ENCODE peak calls at places on chromosomes 5 and 9, in ten cellular contexts. O, R, S, T, X, P, Y, W, C and U are unnamed samples. For H3K9me3, the result is how much of the 10 kb centered on the place peaks cover.

GRCh38 chr5:1325870-1326546 is 18.9 kb downstream of the CLPTM1L start:
- DNase-seq in X (peak), T (no peak), O (peak), S (peak), P (no peak), Y (no peak), C (no peak), W (no peak), R (no peak), U (peak)

GRCh38 chr9:87040410-87041009 is 93.2 kb upstream of the GAS1 start:
- DNase-seq in C (no peak), O (no peak), S (no peak), P (no peak), W (no peak), X (no peak), Y (no peak), T (no peak), R (no peak), U (no peak)

GRCh38 chr9:36051317-36051716 is 14.6 kb downstream of the RECK start:
- DNase-seq in T (no peak), W (no peak), O (no peak), S (no peak), P (no peak), R (no peak), C (no peak), X (no peak), Y (no peak), U (no peak)

GRCh38 chr5:123795688-123796087 is 283.7 kb downstream of the CSNK1G3 start:
- DNase-seq in W (no peak), T (no peak), Y (peak), R (no peak), O (no peak), C (no peak), S (no peak), P (no peak), X (no peak), U (no peak)

GRCh38 chr5:125348936-125349335 is 602.5 kb upstream of the ZNF608 start:
- DNase-seq in S (no peak), C (no peak), O (no peak), T (no peak), R (no peak), W (no peak), Y (no peak), X (no peak), P (no peak), U (no peak)

GRCh38 chr5:158233735-158234322 is 374.9 kb upstream of the CLINT1 start:
- DNase-seq in R (no peak), S (no peak), W (no peak), X (no peak), T (no peak), C (no peak), Y (no peak), O (no peak), P (no peak), U (no peak)

GRCh38 chr5:59716029-59716428 is 177.5 kb downstream of the PDE4D start:
- DNase-seq in P (no peak), C (no peak), O (no peak), R (no peak), W (no peak), T (no peak), X (no peak), S (no peak), Y (no peak), U (no peak)

GRCh38 chr9:121283072-121283398 is 15.1 kb downstream of the GSN start:
- DNase-seq in S (no peak), R (no peak), P (no peak), C (no peak), W (no peak), O (no peak), X (no peak), Y (no peak), T (no peak), U (no peak)

GRCh38 chr9:136081826-136082495 is 13.1 kb downstream of the NACC2 start:
- DNase-seq in S (no peak), R (no peak), X (no peak), Y (no peak), W (no peak), O (no peak), C (no peak), T (no peak), P (peak), U (peak)

GRCh38 chr5:157778121-157778805 is 34.8 kb downstream of the LSM11 start:
- DNase-seq in X (no peak), W (peak), T (no peak), C (peak), R (no peak), S (no peak), O (no peak), Y (no peak), P (no peak), U (no peak)

GRCh38 chr5:1476967-1477310 is 31.7 kb upstream of the SLC6A3 start:
- DNase-seq in W (no peak), P (no peak), X (no peak), C (no peak), Y (no peak), O (no peak), T (no peak), R (no peak), S (no peak), U (peak)

GRCh38 chr9:101751895-101752294 is 13.4 kb upstream of the GRIN3A start:
- DNase-seq in O (no peak), P (no peak), R (no peak), X (no peak), T (no peak), W (no peak), C (no peak), S (no peak), Y (no peak), U (no peak)

GRCh38 chr5:164002653-164003052 is 497.2 kb downstream of the MAT2B start:
- DNase-seq in R (no peak), O (no peak), C (no peak), T (no peak), X (no peak), Y (no peak), S (no peak), W (no peak), P (no peak), U (no peak)

GRCh38 chr9:40928803-40929487 is 199.5 kb downstream of the FOXD4L6 start:
- DNase-seq in O (no peak), P (no peak), C (no peak), S (no peak), R (peak), Y (no peak), W (no peak), X (no peak), T (no peak), U (no peak)
- H3K9me3 ChIP-seq in O (under half), P (half or more), C (under half), S (half or more), R (under half), Y (under half), W (half or more), X (half or more), T (under half), U (under half)

GRCh38 chr9:61674882-61675281 is 485.0 kb downstream of the SPATA31A7 start:
- DNase-seq in R (no peak), O (no peak), T (no peak), C (no peak), X (no peak), W (no peak), Y (no peak), P (no peak), S (no peak), U (no peak)
- H3K9me3 ChIP-seq in R (under half), O (under half), T (under half), C (under half), X (under half), W (under half), Y (half or more), P (under half), S (under half), U (under half)

DNA sequence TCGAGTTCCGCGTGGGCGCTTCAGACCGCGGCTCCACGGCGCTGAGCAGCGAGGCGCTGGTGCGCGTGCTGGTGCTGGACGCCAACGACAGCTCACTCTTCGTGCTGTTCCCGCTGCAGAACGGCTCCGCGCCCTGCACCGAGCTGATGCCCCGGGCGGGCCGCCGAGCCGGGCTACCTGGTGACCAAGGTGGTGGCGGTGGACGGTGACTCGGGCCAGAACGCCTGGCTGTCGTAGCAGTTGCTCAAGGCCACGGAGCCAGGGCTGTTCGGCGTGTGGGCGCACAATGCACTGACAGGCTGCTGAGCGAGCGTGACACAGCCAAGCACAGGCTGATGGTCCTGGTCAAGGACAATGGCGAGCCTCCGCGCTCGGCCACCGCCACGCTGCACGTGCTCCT is 3.7 kb upstream of the PCDHB15 start:
- DNase-seq in T (no peak), P (no peak), X (no peak), S (no peak), C (no peak), R (no peak), W (no peak), Y (no peak), O (no peak), U (no peak)
- H3K9me3 ChIP-seq in T (under half), P (half or more), X (half or more), S (under half), C (under half), R (under half), W (half or more), Y (under half), O (under half), U (under half)

GRCh38 chr5:173325091-173325698 is 3.0 kb downstream of the STC2 start:
- DNase-seq in Y (no peak), O (no peak), W (no peak), T (no peak), C (no peak), S (no peak), R (no peak), X (no peak), P (no peak), U (no peak)
- H3K9me3 ChIP-seq in Y (under half), O (under half), W (under half), T (under half), C (under half), S (under half), R (under half), X (under half), P (under half), U (under half)

GRCh38 chr9:24712190-24712589 is 166.5 kb upstream of the IZUMO3 start:
- DNase-seq in T (no peak), Y (no peak), W (no peak), R (no peak), O (no peak), X (no peak), P (no peak), S (no peak), C (no peak), U (no peak)
- H3K9me3 ChIP-seq in T (under half), Y (under half), W (under half), R (under half), O (under half), X (under half), P (under half), S (under half), C (under half), U (under half)

GRCh38 chr5:141236516-141237313 is 8.5 kb upstream of the PCDHB15 start:
- DNase-seq in W (no peak), Y (no peak), T (no peak), R (no peak), P (no peak), O (no peak), X (no peak), C (no peak), S (no peak), U (no peak)
- H3K9me3 ChIP-seq in W (half or more), Y (under half), T (under half), R (under half), P (half or more), O (under half), X (half or more), C (under half), S (under half), U (under half)

GRCh38 chr5:32951003-32951402 is 239.9 kb downstream of the NPR3 start:
- DNase-seq in R (no peak), P (peak), Y (no peak), O (no peak), T (no peak), C (no peak), S (no peak), W (no peak), X (no peak), U (no peak)
- H3K9me3 ChIP-seq in R (under half), P (under half), Y (under half), O (under half), T (under half), C (under half), S (under half), W (under half), X (under half), U (under half)

GRCh38 chr5:178995341-178995690 is 196 bp upstream of the GRM6 start:
- DNase-seq in S (no peak), R (no peak), C (no peak), W (no peak), O (no peak), Y (no peak), X (no peak), T (no peak), P (no peak), U (no peak)
- H3K9me3 ChIP-seq in S (under half), R (under half), C (under half), W (under half), O (under half), Y (half or more), X (under half), T (under half), P (under half), U (under half)

GRCh38 chr9:116674210-116674980 is 12.7 kb upstream of the TRIM32 start:
- DNase-seq in O (no peak), P (no peak), S (no peak), W (no peak), R (no peak), C (no peak), T (no peak), Y (no peak), X (no peak), U (no peak)

GRCh38 chr9:116671605-116672004 is 15.5 kb upstream of the TRIM32 start:
- DNase-seq in W (no peak), X (no peak), P (no peak), T (no peak), O (no peak), Y (no peak), S (no peak), C (no peak), R (no peak), U (no peak)

GRCh38 chr9:116669296-116669695 is 17.8 kb upstream of the TRIM32 start:
- DNase-seq in X (no peak), C (no peak), T (no peak), R (no peak), W (no peak), Y (no peak), P (no peak), O (peak), S (no peak), U (no peak)

DNA sequence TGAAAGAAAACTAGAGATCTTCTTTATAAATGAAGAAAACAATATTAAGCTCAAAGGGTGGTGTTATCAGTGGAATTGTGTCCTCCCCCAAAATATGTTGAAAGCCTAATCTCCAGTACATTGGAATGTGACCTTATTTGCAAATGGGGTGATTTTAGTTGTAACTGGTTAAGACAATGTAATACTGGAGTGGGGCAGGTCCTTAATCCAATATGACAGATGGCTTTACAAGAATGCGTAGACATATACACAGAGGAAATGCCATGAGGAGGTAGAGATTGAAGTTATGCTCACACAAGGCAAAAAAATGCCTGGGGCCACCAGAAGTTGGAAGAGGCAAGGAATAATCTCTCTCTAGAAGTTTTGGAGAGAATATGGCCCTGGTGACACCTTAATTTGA is 13.7 kb upstream of the TRIM32 start:
- DNase-seq in S (no peak), W (no peak), R (no peak), T (no peak), Y (no peak), P (no peak), C (no peak), X (no peak), O (no peak), U (no peak)
- H3K9me3 ChIP-seq in S (under half), W (under half), R (under half), T (under half), Y (under half), P (under half), C (under half), X (under half), O (under half), U (under half)